ENCODE peak calls at places on chromosomes 13 and 19, in eight cellular contexts. One of them, this sample, is unnamed.

GRCh38 chr19:677601-678380 is 1.6 kb downstream of the FSTL3 start:
- DNase-seq in SK-N-SH: no peak
- DNase-seq in stomach: no peak
- DNase-seq in esophagus muscularis mucosa: no peak
- DNase-seq in suprapubic skin: no peak
- DNase-seq in sigmoid colon: no peak
- DNase-seq in K562: no peak
- DNase-seq in H1: no peak
- DNase-seq in this sample: peak; percentile 40

GRCh38 chr13:106036870-106037269 is 498.6 kb downstream of the EFNB2 start:
- DNase-seq in SK-N-SH: peak; percentile 35
- DNase-seq in stomach: no peak
- DNase-seq in esophagus muscularis mucosa: no peak
- DNase-seq in suprapubic skin: no peak
- DNase-seq in sigmoid colon: no peak
- DNase-seq in K562: no peak
- DNase-seq in H1: no peak
- DNase-seq in this sample: no peak

GRCh38 chr19:17113127-17113785 is 37.7 kb downstream of the MYO9B start:
- DNase-seq in SK-N-SH: no peak
- DNase-seq in stomach: no peak
- DNase-seq in esophagus muscularis mucosa: no peak
- DNase-seq in suprapubic skin: no peak
- DNase-seq in sigmoid colon: no peak
- DNase-seq in K562: no peak
- DNase-seq in H1: no peak
- DNase-seq in this sample: no peak

GRCh38 chr13:49649963-49650312 is 21.6 kb downstream of the ARL11 start:
- DNase-seq in SK-N-SH: no peak
- DNase-seq in stomach: no peak
- DNase-seq in esophagus muscularis mucosa: no peak
- DNase-seq in suprapubic skin: no peak
- DNase-seq in sigmoid colon: no peak
- DNase-seq in K562: no peak
- DNase-seq in H1: no peak
- DNase-seq in this sample: no peak

GRCh38 chr19:14718522-14719113 is 28.8 kb downstream of the ZNF333 start:
- DNase-seq in SK-N-SH: no peak
- DNase-seq in stomach: no peak
- DNase-seq in esophagus muscularis mucosa: no peak
- DNase-seq in suprapubic skin: no peak
- DNase-seq in sigmoid colon: no peak
- DNase-seq in K562: no peak
- DNase-seq in H1: no peak
- DNase-seq in this sample: no peak

GRCh38 chr19:29708553-29709439 is 6.3 kb downstream of the C19orf12 start:
- DNase-seq in SK-N-SH: no peak
- DNase-seq in stomach: no peak
- DNase-seq in esophagus muscularis mucosa: no peak
- DNase-seq in suprapubic skin: no peak
- DNase-seq in sigmoid colon: no peak
- DNase-seq in K562: no peak
- DNase-seq in H1: no peak
- DNase-seq in this sample: no peak

GRCh38 chr13:113813749-113814434 is 50.0 kb downstream of the GAS6 start:
- DNase-seq in SK-N-SH: no peak
- DNase-seq in stomach: no peak
- DNase-seq in esophagus muscularis mucosa: no peak
- DNase-seq in suprapubic skin: no peak
- DNase-seq in sigmoid colon: no peak
- DNase-seq in K562: no peak
- DNase-seq in H1: no peak
- DNase-seq in this sample: peak; percentile 49

GRCh38 chr13:72384186-72384823 is 343.1 kb downstream of the MZT1 start:
- DNase-seq in SK-N-SH: no peak
- DNase-seq in stomach: no peak
- DNase-seq in esophagus muscularis mucosa: no peak
- DNase-seq in suprapubic skin: no peak
- DNase-seq in sigmoid colon: no peak
- DNase-seq in K562: no peak
- DNase-seq in H1: no peak
- DNase-seq in this sample: no peak

GRCh38 chr19:512548-513365 is 5.5 kb downstream of the TPGS1 start:
- DNase-seq in SK-N-SH: no peak
- DNase-seq in stomach: no peak
- DNase-seq in esophagus muscularis mucosa: no peak
- DNase-seq in suprapubic skin: no peak
- DNase-seq in sigmoid colon: no peak
- DNase-seq in K562: peak; percentile 64
- DNase-seq in H1: no peak
- DNase-seq in this sample: peak; percentile 87

GRCh38 chr13:67224148-67224846 is 5.8 kb downstream of the PCDH9 start:
- DNase-seq in SK-N-SH: peak; percentile 62
- DNase-seq in stomach: peak; percentile 87
- DNase-seq in esophagus muscularis mucosa: no peak
- DNase-seq in suprapubic skin: peak; percentile 69
- DNase-seq in sigmoid colon: peak; percentile 92
- DNase-seq in K562: peak; percentile 65
- DNase-seq in H1: peak; percentile 33
- DNase-seq in this sample: no peak

GRCh38 chr13:44755872-44756271 is 179.7 kb upstream of the TSC22D1 start:
- DNase-seq in SK-N-SH: no peak
- DNase-seq in stomach: no peak
- DNase-seq in esophagus muscularis mucosa: no peak
- DNase-seq in suprapubic skin: no peak
- DNase-seq in sigmoid colon: no peak
- DNase-seq in K562: no peak
- DNase-seq in H1: no peak
- DNase-seq in this sample: no peak

GRCh38 chr19:4977299-4978174 is 8.6 kb downstream of the KDM4B start:
- DNase-seq in SK-N-SH: peak; percentile 81
- DNase-seq in stomach: peak; percentile 34
- DNase-seq in esophagus muscularis mucosa: no peak
- DNase-seq in suprapubic skin: peak; percentile 81
- DNase-seq in sigmoid colon: peak; percentile 91
- DNase-seq in K562: no peak
- DNase-seq in H1: no peak
- DNase-seq in this sample: no peak

GRCh38 chr19:56839665-56840451 is 668 bp downstream of the PEG3 start:
- DNase-seq in SK-N-SH: peak; percentile 72
- DNase-seq in stomach: peak; percentile 61
- DNase-seq in esophagus muscularis mucosa: peak; percentile 96
- DNase-seq in suprapubic skin: peak; percentile 95
- DNase-seq in sigmoid colon: peak; percentile 99
- DNase-seq in K562: no peak
- DNase-seq in H1: no peak
- DNase-seq in this sample: peak; percentile 85
- TF ChIP-seq POLR2AphosphoS5 in SK-N-SH: no peak
- TF ChIP-seq POLR2AphosphoS5 in stomach: no peak
- TF ChIP-seq POLR2AphosphoS5 in esophagus muscularis mucosa: peak; percentile 57
- TF ChIP-seq POLR2AphosphoS5 in suprapubic skin: no peak
- TF ChIP-seq POLR2AphosphoS5 in sigmoid colon: peak; percentile 80
- TF ChIP-seq POLR2AphosphoS5 in K562: no peak
- TF ChIP-seq POLR2AphosphoS5 in H1: no peak
- TF ChIP-seq POLR2AphosphoS5 in this sample: no peak

GRCh38 chr19:2426661-2427322 is 594 bp downstream of the TIMM13 start:
- DNase-seq in SK-N-SH: peak; percentile 94
- DNase-seq in stomach: peak; percentile 41
- DNase-seq in esophagus muscularis mucosa: no peak
- DNase-seq in suprapubic skin: peak; percentile 76
- DNase-seq in sigmoid colon: peak; percentile 79
- DNase-seq in K562: peak; percentile 88
- DNase-seq in H1: no peak
- DNase-seq in this sample: peak; percentile 86
- TF ChIP-seq EP300 in SK-N-SH: no peak
- TF ChIP-seq EP300 in stomach: no peak
- TF ChIP-seq EP300 in esophagus muscularis mucosa: no peak
- TF ChIP-seq EP300 in suprapubic skin: no peak
- TF ChIP-seq EP300 in sigmoid colon: no peak
- TF ChIP-seq EP300 in K562: no peak
- TF ChIP-seq EP300 in H1: no peak
- TF ChIP-seq EP300 in this sample: no peak

GRCh38 chr19:2283835-2284507 is 2.0 kb upstream of the PEAK3 start:
- DNase-seq in SK-N-SH: no peak
- DNase-seq in stomach: no peak
- DNase-seq in esophagus muscularis mucosa: no peak
- DNase-seq in suprapubic skin: no peak
- DNase-seq in sigmoid colon: no peak
- DNase-seq in K562: no peak
- DNase-seq in H1: no peak
- DNase-seq in this sample: no peak

GRCh38 chr19:2278504-2279158 is 3.3 kb downstream of the PEAK3 start:
- DNase-seq in SK-N-SH: peak; percentile 28
- DNase-seq in stomach: no peak
- DNase-seq in esophagus muscularis mucosa: no peak
- DNase-seq in suprapubic skin: peak; percentile 58
- DNase-seq in sigmoid colon: no peak
- DNase-seq in K562: no peak
- DNase-seq in H1: no peak
- DNase-seq in this sample: peak; percentile 80

GRCh38 chr19:2282062-2282861 is at the start of gene PEAK3:
- DNase-seq in SK-N-SH: peak; percentile 80
- DNase-seq in stomach: peak; percentile 67
- DNase-seq in esophagus muscularis mucosa: peak; percentile 96
- DNase-seq in suprapubic skin: peak; percentile 81
- DNase-seq in sigmoid colon: peak; percentile 89
- DNase-seq in K562: peak; percentile 68
- DNase-seq in H1: no peak
- DNase-seq in this sample: peak; percentile 87

GRCh38 chr19:2282862-2283237 is 875 bp upstream of the PEAK3 start:
- DNase-seq in SK-N-SH: no peak
- DNase-seq in stomach: no peak
- DNase-seq in esophagus muscularis mucosa: no peak
- DNase-seq in suprapubic skin: no peak
- DNase-seq in sigmoid colon: no peak
- DNase-seq in K562: no peak
- DNase-seq in H1: no peak
- DNase-seq in this sample: no peak

DNA sequence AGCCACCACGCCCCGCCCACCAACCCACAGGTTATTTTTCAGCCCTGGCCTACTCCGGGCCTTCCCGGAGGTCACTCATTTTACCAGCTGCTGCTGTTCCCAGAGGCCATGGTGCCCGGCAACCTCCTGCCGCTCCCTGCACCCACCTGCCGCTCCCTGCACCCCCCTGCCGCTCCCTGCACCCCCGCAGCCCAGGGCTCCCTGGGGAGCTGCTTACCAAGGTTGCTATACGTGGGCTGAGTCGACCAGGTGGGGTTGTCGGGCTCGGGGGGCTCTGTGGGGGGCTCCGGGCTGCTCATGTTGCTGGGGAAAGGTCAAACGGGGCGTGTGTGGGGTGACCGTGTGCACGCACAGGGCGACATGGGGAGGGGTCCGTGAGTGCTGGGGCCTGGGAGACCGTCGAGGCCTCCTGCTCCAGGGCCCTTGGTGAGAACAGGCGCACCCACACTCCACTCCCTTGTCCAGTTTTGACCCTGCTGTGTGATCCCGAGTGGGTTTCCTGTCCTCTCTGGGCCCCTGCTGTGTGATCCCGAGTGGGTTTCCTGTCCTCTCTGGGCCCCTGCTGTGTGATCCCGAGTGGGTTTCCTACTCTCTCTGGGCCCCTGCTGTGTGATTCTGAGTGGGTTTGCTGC is 1.2 kb downstream of the PEAK3 start:
- DNase-seq in SK-N-SH: no peak
- DNase-seq in stomach: no peak
- DNase-seq in esophagus muscularis mucosa: no peak
- DNase-seq in suprapubic skin: peak; percentile 62
- DNase-seq in sigmoid colon: no peak
- DNase-seq in K562: no peak
- DNase-seq in H1: no peak
- DNase-seq in this sample: no peak
- TF ChIP-seq POLR2AphosphoS5 in SK-N-SH: no peak
- TF ChIP-seq POLR2AphosphoS5 in stomach: no peak
- TF ChIP-seq POLR2AphosphoS5 in esophagus muscularis mucosa: no peak
- TF ChIP-seq POLR2AphosphoS5 in suprapubic skin: no peak
- TF ChIP-seq POLR2AphosphoS5 in sigmoid colon: no peak
- TF ChIP-seq POLR2AphosphoS5 in K562: no peak
- TF ChIP-seq POLR2AphosphoS5 in H1: no peak
- TF ChIP-seq POLR2AphosphoS5 in this sample: no peak

GRCh38 chr19:19040417-19040816 is 7.0 kb downstream of the ARMC6 start:
- DNase-seq in SK-N-SH: no peak
- DNase-seq in stomach: peak; percentile 85
- DNase-seq in esophagus muscularis mucosa: peak; percentile 95
- DNase-seq in suprapubic skin: no peak
- DNase-seq in sigmoid colon: peak; percentile 89
- DNase-seq in K562: no peak
- DNase-seq in H1: no peak
- DNase-seq in this sample: no peak
- TF ChIP-seq EP300 in SK-N-SH: no peak
- TF ChIP-seq EP300 in stomach: no peak
- TF ChIP-seq EP300 in esophagus muscularis mucosa: no peak
- TF ChIP-seq EP300 in suprapubic skin: no peak
- TF ChIP-seq EP300 in sigmoid colon: no peak
- TF ChIP-seq EP300 in K562: no peak
- TF ChIP-seq EP300 in H1: no peak
- TF ChIP-seq EP300 in this sample: no peak

GRCh38 chr19:2973229-2973628 is 4.1 kb upstream of the TLE6 start:
- DNase-seq in SK-N-SH: no peak
- DNase-seq in stomach: no peak
- DNase-seq in esophagus muscularis mucosa: no peak
- DNase-seq in suprapubic skin: peak; percentile 88
- DNase-seq in sigmoid colon: no peak
- DNase-seq in K562: no peak
- DNase-seq in H1: no peak
- DNase-seq in this sample: no peak
- TF ChIP-seq POLR2AphosphoS5 in SK-N-SH: no peak
- TF ChIP-seq POLR2AphosphoS5 in stomach: no peak
- TF ChIP-seq POLR2AphosphoS5 in esophagus muscularis mucosa: peak; percentile 85
- TF ChIP-seq POLR2AphosphoS5 in suprapubic skin: no peak
- TF ChIP-seq POLR2AphosphoS5 in sigmoid colon: peak; percentile 36
- TF ChIP-seq POLR2AphosphoS5 in K562: no peak
- TF ChIP-seq POLR2AphosphoS5 in H1: no peak
- TF ChIP-seq POLR2AphosphoS5 in this sample: peak; percentile 64

GRCh38 chr13:111541752-111542529 is 221.5 kb downstream of the TEX29 start:
- DNase-seq in SK-N-SH: no peak
- DNase-seq in stomach: no peak
- DNase-seq in esophagus muscularis mucosa: no peak
- DNase-seq in suprapubic skin: no peak
- DNase-seq in sigmoid colon: no peak
- DNase-seq in K562: no peak
- DNase-seq in H1: no peak
- DNase-seq in this sample: no peak
- TF ChIP-seq EP300 in SK-N-SH: no peak
- TF ChIP-seq EP300 in stomach: no peak
- TF ChIP-seq EP300 in esophagus muscularis mucosa: no peak
- TF ChIP-seq EP300 in suprapubic skin: no peak
- TF ChIP-seq EP300 in sigmoid colon: no peak
- TF ChIP-seq EP300 in K562: no peak
- TF ChIP-seq EP300 in H1: no peak
- TF ChIP-seq EP300 in this sample: no peak

GRCh38 chr13:80141114-80141849 is 199.6 kb downstream of the SPRY2 start:
- DNase-seq in SK-N-SH: no peak
- DNase-seq in stomach: peak; percentile 36
- DNase-seq in esophagus muscularis mucosa: no peak
- DNase-seq in suprapubic skin: no peak
- DNase-seq in sigmoid colon: no peak
- DNase-seq in K562: no peak
- DNase-seq in H1: no peak
- DNase-seq in this sample: peak; percentile 23
- TF ChIP-seq POLR2AphosphoS5 in SK-N-SH: peak; percentile 56
- TF ChIP-seq POLR2AphosphoS5 in stomach: peak; percentile 29
- TF ChIP-seq POLR2AphosphoS5 in esophagus muscularis mucosa: peak; percentile 29
- TF ChIP-seq POLR2AphosphoS5 in suprapubic skin: no peak
- TF ChIP-seq POLR2AphosphoS5 in sigmoid colon: peak; percentile 85
- TF ChIP-seq POLR2AphosphoS5 in K562: no peak
- TF ChIP-seq POLR2AphosphoS5 in H1: no peak
- TF ChIP-seq POLR2AphosphoS5 in this sample: no peak